ENCODE peak calls at places on chromosome 22, in six cellular contexts. Y is SK-N-SH; T is activated T-cell treated with anti-CD3 and anti-CD28 coated beads, Interleukin-2, amount 50 U/mL, for 48 hours; K is ascending aorta; R is KBM-7; F is uterus. Z is an unnamed sample.
A peak's percentile ranks its signal among the peaks of the same experiment; 100 is the strongest.

GRCh38 chr22:17064498-17065100 is 20.2 kb upstream of the IL17RA start:
- DNase-seq in T (no peak), Y (no peak), R (no peak), F (no peak), K (no peak), Z (peak; percentile 15)

GRCh38 chr22:36365020-36365411 is 22.8 kb downstream of the MYH9 start:
- DNase-seq in F (peak; percentile 89), K (peak; percentile 97), R (peak; percentile 64), T (peak; percentile 91), Y (no peak), Z (peak; percentile 89)

GRCh38 chr22:42857845-42858481 is 890 bp upstream of the ARFGAP3 start:
- DNase-seq in T (no peak), Y (no peak), R (no peak), K (no peak), F (peak; percentile 42), Z (no peak)

GRCh38 chr22:44244265-44244822 is 63.6 kb downstream of the PARVG start:
- DNase-seq in K (no peak), T (peak; percentile 2), Y (no peak), F (no peak), R (no peak), Z (peak; percentile 15)

GRCh38 chr22:50621491-50621880 is 6.5 kb downstream of the ARSA start:
- DNase-seq in T (peak; percentile 78), F (no peak), K (no peak), Y (peak; percentile 13), R (peak; percentile 79), Z (peak; percentile 80)

GRCh38 chr22:23909258-23909898 is 15.2 kb downstream of the MIF start:
- DNase-seq in K (peak; percentile 49), F (peak; percentile 16), T (no peak), R (no peak), Y (no peak), Z (no peak)

GRCh38 chr22:40487663-40488249 is 117.4 kb downstream of the SGSM3 start:
- DNase-seq in K (no peak), F (no peak), Y (peak; percentile 31), T (no peak), R (peak; percentile 42), Z (no peak)

GRCh38 chr22:35734517-35734827 is 16.8 kb downstream of the APOL5 start:
- DNase-seq in Y (no peak), R (no peak), K (no peak), F (no peak), T (no peak), Z (peak; percentile 21)

GRCh38 chr22:44599084-44599483 is 101.1 kb upstream of the RTL6 start:
- DNase-seq in F (no peak), R (no peak), Y (no peak), T (no peak), K (no peak), Z (no peak)

GRCh38 chr22:36367479-36367878 is 20.3 kb downstream of the MYH9 start:
- DNase-seq in R (no peak), Y (no peak), F (no peak), T (no peak), K (no peak), Z (no peak)

GRCh38 chr22:35868938-35869337 is 151.3 kb downstream of the APOL5 start:
- DNase-seq in F (no peak), R (no peak), T (no peak), Y (no peak), K (no peak), Z (no peak)

GRCh38 chr22:37218771-37219411 is 6.6 kb upstream of the SSTR3 start:
- DNase-seq in K (no peak), Y (no peak), R (peak; percentile 67), F (no peak), T (peak; percentile 76), Z (peak; percentile 80)

GRCh38 chr22:20636075-20636812 is 128.8 kb downstream of the MED15 start:
- DNase-seq in Y (no peak), R (no peak), F (no peak), T (no peak), K (no peak), Z (no peak)

GRCh38 chr22:17198188-17199130 is 20.8 kb downstream of the ADA2 start:
- DNase-seq in F (peak; percentile 22), R (no peak), Y (no peak), K (no peak), T (no peak), Z (no peak)

GRCh38 chr22:37095113-37095512 is 14.4 kb downstream of the TMPRSS6 start:
- DNase-seq in F (no peak), K (no peak), Y (no peak), T (peak; percentile 85), R (no peak), Z (peak; percentile 82)

GRCh38 chr22:41752011-41752975 is 48.2 kb upstream of the CCDC134 start:
- DNase-seq in Y (no peak), T (peak; percentile 24), F (no peak), R (no peak), K (no peak), Z (no peak)

GRCh38 chr22:31952459-31952858 is 8.1 kb downstream of the YWHAH start:
- DNase-seq in F (peak; percentile 42), R (no peak), Y (no peak), K (no peak), T (no peak), Z (no peak)

Z was measured in activated CD8-positive, alpha-beta memory T cell treated with anti-CD3 and anti-CD28 coated beads for 24 hours.